ENCODE peak calls at places on chromosomes 4 and X, in six cellular contexts. Y is DMS153, U is AG10803, O is heart left ventricle, Z is fibroblast of lung, M is ELR. S is an unnamed sample.

GRCh38 chrX:81120936-81121351 is 80.8 kb downstream of the HMGN5 start:
- DNase-seq in Y (no peak), Z (peak; percentile 59), M (peak; percentile 60), U (peak; percentile 33), O (no peak), S (no peak)

GRCh38 chrX:18410038-18410437 is 15.4 kb upstream of the CDKL5 start:
- DNase-seq in Y (no peak), M (peak; percentile 54), O (no peak), U (peak; percentile 33), Z (peak; percentile 68), S (no peak)

GRCh38 chr4:158710814-158711213 is 12.4 kb downstream of the PPID start:
- DNase-seq in Z (peak; percentile 18), O (no peak), U (peak; percentile 20), M (peak; percentile 16), Y (no peak), S (no peak)

GRCh38 chr4:120636120-120636630 is 286.4 kb downstream of the PRDM5 start:
- DNase-seq in Y (no peak), Z (no peak), M (no peak), U (no peak), O (no peak), S (no peak)

GRCh38 chrX:71177327-71177726 is 32.7 kb downstream of the NLGN3 start:
- DNase-seq in U (peak; percentile 24), Z (no peak), O (no peak), Y (no peak), M (no peak), S (no peak)

GRCh38 chr4:53914313-53915016 is 149.9 kb downstream of the CHIC2 start:
- DNase-seq in M (peak; percentile 97), O (no peak), U (peak; percentile 85), Y (no peak), Z (peak; percentile 78), S (no peak)

GRCh38 chr4:150769845-150770244 is 187.9 kb downstream of the MAB21L2 start:
- DNase-seq in Z (no peak), U (no peak), O (no peak), Y (no peak), M (peak; percentile 54), S (no peak)

GRCh38 chrX:70026112-70026850 is 23.5 kb downstream of the AWAT2 start:
- DNase-seq in M (peak; percentile 49), U (no peak), Z (no peak), O (no peak), Y (no peak), S (no peak)

GRCh38 chr4:54526560-54526959 is 131.2 kb upstream of the KIT start:
- DNase-seq in O (no peak), M (no peak), U (no peak), Y (peak; percentile 8), Z (no peak), S (no peak)

GRCh38 chr4:4554234-4554633 is 12.4 kb upstream of the STX18 start:
- DNase-seq in Y (no peak), M (peak; percentile 11), O (no peak), Z (no peak), U (no peak), S (no peak)

GRCh38 chr4:54169176-54169575 is 59.9 kb upstream of the PDGFRA start:
- DNase-seq in M (peak; percentile 34), U (peak; percentile 7), Y (no peak), Z (no peak), O (no peak), S (no peak)

GRCh38 chr4:4320528-4320927 is 30.5 kb downstream of the ZBTB49 start:
- DNase-seq in Z (no peak), M (no peak), Y (no peak), U (no peak), O (no peak), S (no peak)

GRCh38 chr4:41933997-41934812 is 1.0 kb upstream of the TMEM33 start:
- DNase-seq in M (no peak), O (no peak), U (no peak), Y (no peak), Z (no peak), S (no peak)

GRCh38 chr4:13537832-13538177 is 6.5 kb downstream of the NKX3-2 start:
- DNase-seq in Z (no peak), U (no peak), M (no peak), O (no peak), Y (no peak), S (no peak)

GRCh38 chr4:95701500-95701899 is 138.4 kb upstream of the PDHA2 start:
- DNase-seq in U (no peak), M (no peak), Y (no peak), O (no peak), Z (peak; percentile 77), S (no peak)

S was measured in natural killer cell.